ENCODE peak calls at places on chromosomes 16 and 17, in four cellular contexts. J is H1, W is K562, L is HepG2. O is an unnamed sample.

GRCh38 chr17:5874486-5874885 is 195.7 kb upstream of the WSCD1 start:
- DNase-seq in W (no peak), L (no peak), J (no peak), O (no peak)

GRCh38 chr17:39361064-39361463 is 40.4 kb downstream of the FBXL20 start:
- DNase-seq in W (no peak), J (no peak), L (no peak), O (no peak)

GRCh38 chr17:83192161-83192788 is 112.9 kb downstream of the METRNL start:
- DNase-seq in J (no peak), L (no peak), W (no peak), O (no peak)

GRCh38 chr16:287298-287811 is 4.4 kb downstream of the PDIA2 start:
- DNase-seq in W (no peak), L (no peak), J (no peak), O (no peak)

GRCh38 chr17:78888911-78889496 is 14.0 kb downstream of the CEP295NL start:
- DNase-seq in L (no peak), J (no peak), W (no peak), O (no peak)

GRCh38 chr17:77332034-77332971 is 191.5 kb downstream of the SEC14L1 start:
- DNase-seq in J (no peak), W (no peak), L (no peak), O (no peak)

GRCh38 chr17:1989135-1989534 is 36.0 kb downstream of the RTN4RL1 start:
- DNase-seq in J (no peak), L (no peak), W (no peak), O (peak; percentile 12)

GRCh38 chr16:29009050-29009837 is 24.4 kb downstream of the LAT start:
- DNase-seq in W (peak; percentile 94), L (no peak), J (no peak), O (no peak)

GRCh38 chr16:87380875-87381274 is 2.7 kb downstream of the FBXO31 start:
- DNase-seq in W (no peak), L (peak; percentile 67), J (no peak), O (no peak)

GRCh38 chr17:10838682-10839081 is 795 bp upstream of the PIRT start:
- DNase-seq in W (no peak), J (no peak), L (no peak), O (no peak)

GRCh38 chr17:10837987-10838386 is at the start of gene PIRT:
- DNase-seq in W (no peak), J (no peak), L (no peak), O (no peak)

GRCh38 chr17:10836966-10837599 is 804 bp downstream of the PIRT start:
- DNase-seq in J (no peak), W (no peak), L (no peak), O (no peak)

DNA sequence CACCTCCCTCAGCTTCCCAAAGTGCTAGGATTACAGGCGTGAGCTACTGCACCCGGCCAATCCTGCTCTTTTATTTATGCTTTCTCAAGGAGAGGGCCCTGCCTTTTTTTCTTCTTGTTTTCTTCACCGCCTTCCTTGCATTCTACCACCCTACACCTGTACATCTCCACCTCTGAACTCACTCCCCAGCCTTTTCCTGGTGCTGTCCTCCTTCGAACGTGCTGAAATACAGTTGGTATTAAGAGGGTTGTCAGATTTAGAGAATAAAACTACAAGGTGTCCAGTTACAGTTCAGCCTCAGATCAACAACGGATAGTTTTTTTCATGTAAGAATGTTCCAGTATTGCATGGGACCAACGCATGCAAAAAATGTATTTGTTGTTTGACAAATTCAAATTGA is 1.7 kb downstream of the PIRT start:
- DNase-seq in W (no peak), J (no peak), L (no peak), O (no peak)
- TF ChIP-seq FOSL1 in W (no peak), J (no peak), L (no peak), O (no peak)

GRCh38 chr16:6247771-6248170 is 1084.9 kb upstream of the RBFOX1 start:
- DNase-seq in L (no peak), W (no peak), J (no peak), O (no peak)
- TF ChIP-seq FOSL1 in L (no peak), W (no peak), J (no peak), O (no peak)

GRCh38 chr16:81711609-81712329 is 67.3 kb upstream of the PLCG2 start:
- DNase-seq in L (no peak), J (no peak), W (no peak), O (peak; percentile 86)
- TF ChIP-seq FOSL1 in L (no peak), J (no peak), W (peak; percentile 64), O (peak; percentile 93)

DNA sequence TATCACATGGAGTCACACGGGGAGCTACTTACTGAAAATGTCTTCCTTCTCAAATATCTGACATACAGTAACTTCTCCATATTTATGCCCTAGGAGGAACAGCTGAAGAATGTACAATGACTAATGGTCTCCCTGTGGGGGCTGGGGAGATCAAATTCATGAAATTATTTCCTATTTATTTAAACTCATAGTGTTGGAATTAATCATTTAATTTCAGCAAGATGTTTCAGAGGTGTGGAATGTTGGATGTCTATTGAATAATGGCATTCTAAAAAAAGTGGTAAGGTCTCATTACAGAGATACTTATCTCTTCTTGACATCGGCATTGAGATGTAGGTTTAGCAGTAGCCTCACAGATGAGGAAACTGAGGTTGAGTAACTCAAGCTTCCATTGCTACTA is 214.3 kb upstream of the CDH11 start:
- DNase-seq in J (no peak), L (no peak), W (no peak), O (no peak)
- TF ChIP-seq FOSL1 in J (no peak), L (no peak), W (no peak), O (no peak)

GRCh38 chr16:19175492-19176262 is 7.6 kb downstream of the SYT17 start:
- DNase-seq in W (no peak), L (peak; percentile 44), J (no peak), O (no peak)
- TF ChIP-seq FOSL1 in W (no peak), L (no peak), J (no peak), O (no peak)